ENCODE peak calls at places on chromosome 5, in six cellular contexts. U is ovary; X is CD8-positive, alpha-beta memory T cell; A is GM12878; K is stomach; J is psoas muscle. C is an unnamed sample.

GRCh38 chr5:147403659-147404640 is 105.9 kb downstream of the DPYSL3 start:
- DNase-seq in K (no peak), J (peak; percentile 74), X (no peak), A (peak; percentile 63), U (peak; percentile 80), C (peak; percentile 79)

GRCh38 chr5:1341863-1342262 is 3.0 kb downstream of the CLPTM1L start:
- DNase-seq in A (no peak), X (no peak), U (no peak), K (no peak), J (peak; percentile 31), C (no peak)

GRCh38 chr5:93674138-93674537 is 67.3 kb downstream of the POU5F2 start:
- DNase-seq in A (no peak), U (no peak), X (no peak), K (no peak), J (no peak), C (no peak)

GRCh38 chr5:102090770-102091169 is 205.3 kb downstream of the SLCO4C1 start:
- DNase-seq in U (no peak), J (no peak), X (no peak), A (no peak), K (no peak), C (no peak)

GRCh38 chr5:148740966-148741742 is 85.3 kb upstream of the ADRB2 start:
- DNase-seq in X (no peak), J (no peak), U (no peak), K (no peak), A (no peak), C (no peak)

GRCh38 chr5:168842571-168843205 is 263.5 kb upstream of the PANK3 start:
- DNase-seq in A (no peak), X (no peak), U (no peak), K (no peak), J (no peak), C (no peak)

GRCh38 chr5:108141676-108142075 is 240.2 kb downstream of the FBXL17 start:
- DNase-seq in J (no peak), A (no peak), X (no peak), U (no peak), K (no peak), C (no peak)

GRCh38 chr5:38845555-38846378 is at the start of gene OSMR:
- DNase-seq in K (peak; percentile 79), J (peak; percentile 94), X (no peak), A (no peak), U (peak; percentile 98), C (peak; percentile 96)

GRCh38 chr5:132221781-132222648 is 5.6 kb downstream of the P4HA2 start:
- DNase-seq in K (no peak), U (peak; percentile 67), J (peak; percentile 67), X (no peak), A (no peak), C (peak; percentile 82)

GRCh38 chr5:139856694-139857093 is 61.1 kb downstream of the PSD2 start:
- DNase-seq in U (peak; percentile 24), A (no peak), J (peak; percentile 51), K (no peak), X (no peak), C (no peak)

GRCh38 chr5:170248172-170248571 is 15.4 kb downstream of the C5orf58 start:
- DNase-seq in J (no peak), U (no peak), A (no peak), K (no peak), X (no peak), C (no peak)
- H3K36me3 ChIP-seq in J (no peaks in the 10 kb centered on the region), U (no peaks in the 10 kb centered on the region), A (peaks cover 11% of the 10 kb centered on the region), K (no peaks in the 10 kb centered on the region), X (peaks cover 72% of the 10 kb centered on the region), C (no peaks in the 10 kb centered on the region)

GRCh38 chr5:96177303-96177869 is 215.7 kb upstream of the ELL2 start:
- DNase-seq in A (peak; percentile 73), U (no peak), J (no peak), X (no peak), K (no peak), C (no peak)
- H3K27ac ChIP-seq in A (no peak overlapping the region), U (no peak overlapping the region), J (no peak overlapping the region), X (no peak overlapping the region), K (no peak overlapping the region), C (no peak overlapping the region)

GRCh38 chr5:151142933-151143332 is 14.6 kb downstream of the ANXA6 start:
- DNase-seq in J (no peak), X (no peak), U (no peak), K (no peak), A (no peak), C (no peak)
- H3K4me1 ChIP-seq in J (peaks cover 80% of the 10 kb centered on the region), X (peaks cover 98% of the 10 kb centered on the region), U (peaks cover 13% of the 10 kb centered on the region), K (peaks cover 74% of the 10 kb centered on the region), A (peaks cover 68% of the 10 kb centered on the region), C (no peaks in the 10 kb centered on the region)

GRCh38 chr5:158933494-158934318 is 166.0 kb downstream of the EBF1 start:
- DNase-seq in X (no peak), U (no peak), J (no peak), K (no peak), A (no peak), C (no peak)
- H3K36me3 ChIP-seq in X (no peaks in the 10 kb centered on the region), U (no peaks in the 10 kb centered on the region), J (no peaks in the 10 kb centered on the region), K (no peaks in the 10 kb centered on the region), A (no peaks in the 10 kb centered on the region), C (no peaks in the 10 kb centered on the region)

DNA sequence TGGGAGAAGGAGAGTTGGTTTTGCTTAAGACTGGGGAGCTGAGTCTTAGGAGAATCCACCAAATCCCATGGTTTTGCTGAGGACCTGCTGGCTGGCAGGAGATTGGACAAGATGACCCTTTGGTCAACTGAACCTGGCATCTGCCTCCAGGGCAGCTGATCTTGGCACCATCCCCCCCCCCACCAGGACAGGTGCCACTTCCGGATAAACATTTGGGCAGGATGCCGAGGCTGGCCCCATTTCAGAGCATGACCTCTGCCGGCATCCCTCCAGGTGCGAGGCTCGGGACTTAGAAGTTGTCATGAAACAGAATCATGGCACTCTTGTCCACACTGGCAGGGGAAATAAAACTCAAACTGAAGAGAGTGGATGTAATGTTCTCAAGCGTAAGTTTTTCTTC is 165.6 kb downstream of the MACROH2A1 start:
- DNase-seq in K (no peak), A (no peak), X (no peak), J (peak; percentile 71), U (no peak), C (peak; percentile 11)
- H3K27ac ChIP-seq in K (no peak overlapping the region), A (no peak overlapping the region), X (no peak overlapping the region), J (peak overlapping the region; percentile 85), U (no peak overlapping the region), C (no peak overlapping the region)

GRCh38 chr5:180798193-180798592 is 4.4 kb downstream of the MGAT1 start:
- DNase-seq in A (no peak), U (no peak), J (no peak), X (no peak), K (no peak), C (no peak)
- H3K4me1 ChIP-seq in A (peaks cover 27% of the 10 kb centered on the region), U (peaks cover 31% of the 10 kb centered on the region), J (peaks cover 66% of the 10 kb centered on the region), X (peaks cover 71% of the 10 kb centered on the region), K (peaks cover 89% of the 10 kb centered on the region), C (peaks cover 26% of the 10 kb centered on the region)

DNA sequence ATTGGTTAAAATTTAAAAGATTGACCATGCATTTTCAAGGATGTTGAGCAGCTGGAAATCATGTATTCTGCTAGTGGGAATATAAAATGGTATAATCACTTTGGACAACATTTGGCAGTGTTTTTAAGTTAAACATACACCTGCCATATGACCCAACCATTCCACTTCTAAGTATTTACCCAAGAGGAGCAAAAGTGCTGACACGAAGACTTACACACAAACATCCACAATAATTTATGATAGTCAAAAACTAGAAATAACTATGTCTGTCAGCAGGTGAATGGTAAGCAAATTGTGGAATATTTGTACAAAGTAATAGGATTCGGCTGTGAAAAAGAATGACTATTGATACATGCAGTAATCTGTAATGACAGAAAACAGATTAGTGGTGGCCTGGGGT is 30.7 kb upstream of the SRP19 start:
- DNase-seq in J (no peak), U (no peak), K (no peak), A (no peak), X (no peak), C (no peak)
- H3K36me3 ChIP-seq in J (peaks cover 5% of the 10 kb centered on the region), U (no peaks in the 10 kb centered on the region), K (peaks cover 14% of the 10 kb centered on the region), A (peaks cover 8% of the 10 kb centered on the region), X (peaks cover 6% of the 10 kb centered on the region), C (no peaks in the 10 kb centered on the region)

DNA sequence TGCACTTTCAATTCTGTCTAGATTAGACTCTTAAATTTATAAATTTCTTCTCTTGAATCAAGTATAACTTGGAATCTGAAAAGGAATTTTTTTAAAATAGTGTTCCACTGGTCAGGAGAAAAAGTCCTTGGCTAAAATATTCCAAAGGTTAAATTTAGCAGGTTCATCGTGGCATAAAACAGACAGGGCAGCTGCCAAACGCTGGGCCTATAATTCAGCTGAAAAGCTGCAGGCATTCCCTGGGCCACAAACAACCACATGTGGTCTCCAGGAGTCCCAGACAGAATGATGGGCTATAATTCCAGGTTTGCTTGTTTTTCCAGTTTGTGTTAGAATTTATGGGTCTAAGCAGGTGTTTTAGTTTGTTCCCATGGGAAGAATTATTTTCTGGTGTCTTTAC is 71.1 kb upstream of the RETREG1 start:
- DNase-seq in J (no peak), U (no peak), X (no peak), A (no peak), K (no peak), C (no peak)
- H3K27ac ChIP-seq in J (no peak overlapping the region), U (no peak overlapping the region), X (no peak overlapping the region), A (no peak overlapping the region), K (no peak overlapping the region), C (no peak overlapping the region)

GRCh38 chr5:163504091-163504931 is 1.1 kb upstream of the MAT2B start:
- DNase-seq in J (peak; percentile 57), A (no peak), X (peak; percentile 13), K (peak; percentile 57), U (peak; percentile 43), C (peak; percentile 37)

GRCh38 chr5:163506726-163507125 is 1.3 kb downstream of the MAT2B start:
- DNase-seq in K (no peak), A (no peak), J (no peak), X (no peak), U (no peak), C (no peak)

GRCh38 chr5:163503106-163504090 is 2.0 kb upstream of the MAT2B start:
- DNase-seq in U (peak; percentile 44), X (no peak), K (peak; percentile 57), J (peak; percentile 69), A (peak; percentile 43), C (peak; percentile 72)

GRCh38 chr5:163505475-163506457 is at the start of gene MAT2B:
- DNase-seq in K (peak; percentile 96), X (peak; percentile 94), J (peak; percentile 98), A (peak; percentile 74), U (peak; percentile 94), C (peak; percentile 95)

GRCh38 chr5:163505049-163505474 is 357 bp upstream of the MAT2B start:
- DNase-seq in J (no peak), A (no peak), X (no peak), K (no peak), U (peak; percentile 27), C (no peak)
- H3K4me1 ChIP-seq in J (peaks cover 34% of the 10 kb centered on the region), A (peaks cover 3% of the 10 kb centered on the region), X (peaks cover 34% of the 10 kb centered on the region), K (peaks cover 67% of the 10 kb centered on the region), U (peaks cover 6% of the 10 kb centered on the region), C (peaks cover 11% of the 10 kb centered on the region)